ENCODE peak calls at places on chromosome 9, in nine cellular contexts. One of them, this sample, is unnamed.

GRCh38 chr9:129880654-129881546 is 45.6 kb downstream of the USP20 start:
- DNase-seq in heart left ventricle: no peak
- DNase-seq in breast epithelium: no peak
- DNase-seq in mammary epithelial cell: no peak
- DNase-seq in CD8-positive, alpha-beta T cell: no peak
- DNase-seq in fibroblast of lung: peak; percentile 28
- DNase-seq in A549: no peak
- DNase-seq in lung: no peak
- DNase-seq in tibial artery: no peak
- DNase-seq in this sample: no peak

GRCh38 chr9:16060457-16061129 is 507.8 kb downstream of the CCDC171 start:
- DNase-seq in lung: no peak
- DNase-seq in mammary epithelial cell: peak; percentile 68
- DNase-seq in heart left ventricle: no peak
- DNase-seq in breast epithelium: no peak
- DNase-seq in CD8-positive, alpha-beta T cell: no peak
- DNase-seq in tibial artery: no peak
- DNase-seq in A549: no peak
- DNase-seq in fibroblast of lung: no peak
- DNase-seq in this sample: no peak

GRCh38 chr9:114126247-114127060 is 27.4 kb upstream of the KIF12 start:
- DNase-seq in heart left ventricle: no peak
- DNase-seq in lung: no peak
- DNase-seq in fibroblast of lung: no peak
- DNase-seq in breast epithelium: no peak
- DNase-seq in CD8-positive, alpha-beta T cell: no peak
- DNase-seq in tibial artery: no peak
- DNase-seq in mammary epithelial cell: no peak
- DNase-seq in A549: no peak
- DNase-seq in this sample: no peak

GRCh38 chr9:115109486-115109885 is 8.5 kb downstream of the TNC start:
- DNase-seq in tibial artery: no peak
- DNase-seq in mammary epithelial cell: peak; percentile 73
- DNase-seq in breast epithelium: peak; percentile 55
- DNase-seq in CD8-positive, alpha-beta T cell: no peak
- DNase-seq in fibroblast of lung: peak; percentile 51
- DNase-seq in lung: no peak
- DNase-seq in A549: no peak
- DNase-seq in heart left ventricle: no peak
- DNase-seq in this sample: no peak

GRCh38 chr9:19133549-19134345 is 6.5 kb upstream of the PLIN2 start:
- DNase-seq in heart left ventricle: no peak
- DNase-seq in A549: no peak
- DNase-seq in breast epithelium: no peak
- DNase-seq in lung: no peak
- DNase-seq in fibroblast of lung: no peak
- DNase-seq in CD8-positive, alpha-beta T cell: no peak
- DNase-seq in mammary epithelial cell: no peak
- DNase-seq in tibial artery: no peak
- DNase-seq in this sample: peak; percentile 38

GRCh38 chr9:74672237-74672636 is 175.1 kb downstream of the RORB start:
- DNase-seq in CD8-positive, alpha-beta T cell: no peak
- DNase-seq in mammary epithelial cell: peak; percentile 64
- DNase-seq in breast epithelium: no peak
- DNase-seq in heart left ventricle: no peak
- DNase-seq in fibroblast of lung: no peak
- DNase-seq in lung: no peak
- DNase-seq in A549: no peak
- DNase-seq in tibial artery: no peak
- DNase-seq in this sample: no peak

GRCh38 chr9:20280330-20280729 is 342.0 kb downstream of the MLLT3 start:
- DNase-seq in breast epithelium: no peak
- DNase-seq in CD8-positive, alpha-beta T cell: no peak
- DNase-seq in tibial artery: no peak
- DNase-seq in fibroblast of lung: no peak
- DNase-seq in lung: no peak
- DNase-seq in A549: no peak
- DNase-seq in mammary epithelial cell: no peak
- DNase-seq in heart left ventricle: no peak
- DNase-seq in this sample: no peak

GRCh38 chr9:118686940-118687339 is 682.3 kb downstream of the BRINP1 start:
- DNase-seq in fibroblast of lung: no peak
- DNase-seq in heart left ventricle: no peak
- DNase-seq in A549: no peak
- DNase-seq in breast epithelium: no peak
- DNase-seq in lung: no peak
- DNase-seq in tibial artery: no peak
- DNase-seq in mammary epithelial cell: no peak
- DNase-seq in CD8-positive, alpha-beta T cell: no peak
- DNase-seq in this sample: no peak

GRCh38 chr9:126390923-126391322 is 64.3 kb downstream of the MVB12B start:
- DNase-seq in CD8-positive, alpha-beta T cell: no peak
- DNase-seq in tibial artery: no peak
- DNase-seq in lung: no peak
- DNase-seq in heart left ventricle: no peak
- DNase-seq in A549: no peak
- DNase-seq in mammary epithelial cell: no peak
- DNase-seq in breast epithelium: no peak
- DNase-seq in fibroblast of lung: no peak
- DNase-seq in this sample: no peak

GRCh38 chr9:126389958-126390357 is 63.3 kb downstream of the MVB12B start:
- DNase-seq in heart left ventricle: no peak
- DNase-seq in breast epithelium: no peak
- DNase-seq in A549: no peak
- DNase-seq in CD8-positive, alpha-beta T cell: no peak
- DNase-seq in tibial artery: no peak
- DNase-seq in fibroblast of lung: no peak
- DNase-seq in mammary epithelial cell: no peak
- DNase-seq in lung: no peak
- DNase-seq in this sample: no peak

GRCh38 chr9:126392662-126393383 is 66.2 kb downstream of the MVB12B start:
- DNase-seq in heart left ventricle: no peak
- DNase-seq in lung: no peak
- DNase-seq in CD8-positive, alpha-beta T cell: no peak
- DNase-seq in mammary epithelial cell: no peak
- DNase-seq in breast epithelium: no peak
- DNase-seq in tibial artery: peak; percentile 68
- DNase-seq in fibroblast of lung: no peak
- DNase-seq in A549: no peak
- DNase-seq in this sample: no peak

GRCh38 chr9:126393876-126394275 is 67.2 kb downstream of the MVB12B start:
- DNase-seq in tibial artery: no peak
- DNase-seq in fibroblast of lung: peak; percentile 18
- DNase-seq in mammary epithelial cell: no peak
- DNase-seq in breast epithelium: no peak
- DNase-seq in A549: no peak
- DNase-seq in heart left ventricle: no peak
- DNase-seq in CD8-positive, alpha-beta T cell: no peak
- DNase-seq in lung: no peak
- DNase-seq in this sample: no peak

DNA sequence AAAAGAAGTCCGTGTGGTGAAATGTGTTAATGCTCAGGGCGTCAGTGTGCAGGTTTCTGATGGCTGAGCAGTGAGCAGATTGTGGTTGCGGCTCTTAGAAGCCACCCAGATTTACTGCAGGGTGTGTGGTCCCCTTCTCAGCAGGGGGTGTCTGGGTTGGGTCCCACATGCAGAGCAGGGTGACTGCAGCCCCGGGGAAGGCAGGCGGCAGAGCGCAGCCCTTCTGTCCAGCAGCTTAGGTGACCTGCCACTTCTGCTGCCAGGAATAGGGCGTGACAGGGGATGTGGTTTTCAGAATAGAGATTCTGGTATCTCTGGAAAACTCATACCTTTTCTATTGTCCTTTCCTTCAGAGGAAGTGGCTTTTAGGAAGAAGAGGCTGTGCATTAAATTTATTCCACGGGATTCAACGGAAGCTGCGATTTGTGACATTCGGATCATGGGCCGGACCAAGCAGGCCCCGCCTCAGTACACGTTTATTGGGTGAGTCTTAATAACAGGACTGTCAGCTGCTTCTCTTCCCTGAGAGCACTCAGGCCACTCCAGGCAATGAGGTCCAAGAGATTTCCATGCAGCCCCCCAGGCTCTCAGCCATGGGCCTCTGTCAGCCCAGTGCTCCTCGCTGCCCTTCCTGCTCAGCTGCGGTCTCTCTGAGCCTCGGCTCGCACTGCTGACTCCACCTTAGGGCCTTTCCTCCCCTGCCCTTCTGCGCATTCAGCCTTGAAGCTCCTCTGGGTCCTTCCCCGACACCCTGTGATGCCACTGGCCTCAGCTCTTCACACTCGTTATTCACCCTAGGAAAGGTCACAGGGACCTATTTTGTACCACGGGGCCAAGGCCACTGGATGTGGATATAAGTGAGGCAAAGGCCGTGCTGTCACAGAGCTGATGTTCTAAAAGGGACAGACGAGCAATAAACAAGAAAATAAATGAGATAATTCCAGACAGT is 65.4 kb downstream of the MVB12B start:
- DNase-seq in breast epithelium: no peak
- DNase-seq in A549: no peak
- DNase-seq in heart left ventricle: no peak
- DNase-seq in fibroblast of lung: no peak
- DNase-seq in tibial artery: no peak
- DNase-seq in lung: no peak
- DNase-seq in mammary epithelial cell: no peak
- DNase-seq in CD8-positive, alpha-beta T cell: no peak
- DNase-seq in this sample: no peak
- H3K27ac ChIP-seq in breast epithelium: no peak overlapping the region
- H3K27ac ChIP-seq in A549: no peak overlapping the region
- H3K27ac ChIP-seq in heart left ventricle: peak overlapping the region; percentile 61
- H3K27ac ChIP-seq in fibroblast of lung: no peak overlapping the region
- H3K27ac ChIP-seq in tibial artery: peak overlapping the region; percentile 49
- H3K27ac ChIP-seq in lung: peak overlapping the region; percentile 75
- H3K27ac ChIP-seq in mammary epithelial cell: no peak overlapping the region
- H3K27ac ChIP-seq in CD8-positive, alpha-beta T cell: no peak overlapping the region
- H3K27ac ChIP-seq in this sample: peak overlapping the region; percentile 48

GRCh38 chr9:4665357-4665756 is 923 bp downstream of the SPATA6L start:
- DNase-seq in CD8-positive, alpha-beta T cell: no peak
- DNase-seq in heart left ventricle: no peak
- DNase-seq in mammary epithelial cell: peak; percentile 40
- DNase-seq in breast epithelium: no peak
- DNase-seq in lung: no peak
- DNase-seq in tibial artery: no peak
- DNase-seq in A549: no peak
- DNase-seq in fibroblast of lung: peak; percentile 43
- DNase-seq in this sample: no peak

GRCh38 chr9:4662108-4662988 is at the start of gene PLPP6:
- DNase-seq in lung: peak; percentile 90
- DNase-seq in breast epithelium: peak; percentile 88
- DNase-seq in mammary epithelial cell: peak; percentile 95
- DNase-seq in CD8-positive, alpha-beta T cell: peak; percentile 83
- DNase-seq in heart left ventricle: peak; percentile 89
- DNase-seq in A549: peak; percentile 89
- DNase-seq in tibial artery: peak; percentile 94
- DNase-seq in fibroblast of lung: peak; percentile 80
- DNase-seq in this sample: peak; percentile 90

GRCh38 chr9:4663956-4664355 is 1.9 kb downstream of the PLPP6 start:
- DNase-seq in CD8-positive, alpha-beta T cell: no peak
- DNase-seq in breast epithelium: no peak
- DNase-seq in fibroblast of lung: no peak
- DNase-seq in heart left ventricle: no peak
- DNase-seq in A549: no peak
- DNase-seq in lung: no peak
- DNase-seq in tibial artery: no peak
- DNase-seq in mammary epithelial cell: no peak
- DNase-seq in this sample: no peak

GRCh38 chr9:4661165-4662095 is 664 bp upstream of the PLPP6 start:
- DNase-seq in CD8-positive, alpha-beta T cell: no peak
- DNase-seq in tibial artery: no peak
- DNase-seq in lung: no peak
- DNase-seq in fibroblast of lung: no peak
- DNase-seq in A549: no peak
- DNase-seq in mammary epithelial cell: peak; percentile 20
- DNase-seq in breast epithelium: no peak
- DNase-seq in heart left ventricle: no peak
- DNase-seq in this sample: no peak

GRCh38 chr9:4662989-4663792 is 1.1 kb downstream of the PLPP6 start:
- DNase-seq in tibial artery: no peak
- DNase-seq in A549: no peak
- DNase-seq in breast epithelium: no peak
- DNase-seq in CD8-positive, alpha-beta T cell: no peak
- DNase-seq in fibroblast of lung: no peak
- DNase-seq in heart left ventricle: no peak
- DNase-seq in mammary epithelial cell: no peak
- DNase-seq in lung: no peak
- DNase-seq in this sample: no peak
- H3K4me1 ChIP-seq in tibial artery: no peaks in the 10 kb centered on the region
- H3K4me1 ChIP-seq in A549: peaks cover 40% of the 10 kb centered on the region
- H3K4me1 ChIP-seq in breast epithelium: peaks cover 11% of the 10 kb centered on the region
- H3K4me1 ChIP-seq in CD8-positive, alpha-beta T cell: peaks cover 62% of the 10 kb centered on the region
- H3K4me1 ChIP-seq in fibroblast of lung: peaks cover 13% of the 10 kb centered on the region
- H3K4me1 ChIP-seq in heart left ventricle: peaks cover 42% of the 10 kb centered on the region
- H3K4me1 ChIP-seq in mammary epithelial cell: peaks cover 49% of the 10 kb centered on the region
- H3K4me1 ChIP-seq in lung: peaks cover 7% of the 10 kb centered on the region
- H3K4me1 ChIP-seq in this sample: peaks cover 4% of the 10 kb centered on the region

DNA sequence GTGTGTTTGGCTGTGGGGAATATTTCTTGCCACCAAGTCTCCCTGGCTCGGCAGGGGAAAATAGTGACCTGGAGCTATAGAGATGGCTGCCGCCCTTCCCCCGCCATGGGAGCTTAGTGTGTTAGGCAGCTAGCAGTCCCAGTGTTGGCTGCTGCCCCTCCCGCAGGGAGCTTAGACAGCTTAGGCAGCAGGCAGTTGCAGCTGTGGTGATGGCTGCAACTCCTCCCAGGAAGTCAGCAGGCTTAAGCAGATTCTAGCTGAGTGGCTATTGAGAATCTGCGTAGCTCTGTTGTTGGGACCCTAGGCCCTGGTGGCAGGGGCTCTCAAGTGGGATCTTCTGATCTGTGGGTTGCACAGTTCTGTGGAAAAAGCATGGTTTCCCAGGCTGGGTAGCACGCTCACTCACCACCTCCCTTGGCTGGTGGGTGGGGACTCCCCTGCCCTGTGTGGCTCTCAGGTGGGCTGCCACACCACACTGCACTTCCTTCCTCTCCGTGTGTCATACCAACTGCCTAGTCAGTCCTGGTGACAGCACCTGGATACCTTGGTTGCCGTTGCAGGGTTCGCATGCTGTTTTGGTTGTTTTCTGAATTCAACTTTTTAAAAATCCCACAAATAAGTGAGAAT is 9.3 kb downstream of the OR1N2 start:
- DNase-seq in A549: no peak
- DNase-seq in fibroblast of lung: no peak
- DNase-seq in mammary epithelial cell: no peak
- DNase-seq in breast epithelium: no peak
- DNase-seq in tibial artery: no peak
- DNase-seq in heart left ventricle: no peak
- DNase-seq in CD8-positive, alpha-beta T cell: peak; percentile 49
- DNase-seq in lung: no peak
- DNase-seq in this sample: no peak
- H3K9me3 ChIP-seq in A549: peaks cover 12% of the 10 kb centered on the region
- H3K9me3 ChIP-seq in fibroblast of lung: no peaks in the 10 kb centered on the region
- H3K9me3 ChIP-seq in mammary epithelial cell: peaks cover 3% of the 10 kb centered on the region
- H3K9me3 ChIP-seq in breast epithelium: no peaks in the 10 kb centered on the region
- H3K9me3 ChIP-seq in tibial artery: peaks cover 8% of the 10 kb centered on the region
- H3K9me3 ChIP-seq in heart left ventricle: no peaks in the 10 kb centered on the region
- H3K9me3 ChIP-seq in CD8-positive, alpha-beta T cell: no peaks in the 10 kb centered on the region
- H3K9me3 ChIP-seq in lung: peaks cover 7% of the 10 kb centered on the region
- H3K9me3 ChIP-seq in this sample: no peaks in the 10 kb centered on the region

GRCh38 chr9:6270896-6271295 is 55.3 kb downstream of the IL33 start:
- DNase-seq in fibroblast of lung: peak; percentile 5
- DNase-seq in breast epithelium: no peak
- DNase-seq in CD8-positive, alpha-beta T cell: no peak
- DNase-seq in A549: no peak
- DNase-seq in lung: no peak
- DNase-seq in tibial artery: no peak
- DNase-seq in mammary epithelial cell: peak; percentile 6
- DNase-seq in heart left ventricle: no peak
- DNase-seq in this sample: no peak

GRCh38 chr9:6271508-6272228 is 56.1 kb downstream of the IL33 start:
- DNase-seq in breast epithelium: no peak
- DNase-seq in tibial artery: no peak
- DNase-seq in mammary epithelial cell: no peak
- DNase-seq in heart left ventricle: no peak
- DNase-seq in CD8-positive, alpha-beta T cell: no peak
- DNase-seq in fibroblast of lung: peak; percentile 0
- DNase-seq in lung: no peak
- DNase-seq in A549: no peak
- DNase-seq in this sample: no peak

GRCh38 chr9:6272229-6272597 is 56.0 kb upstream of the TPD52L3 start:
- DNase-seq in mammary epithelial cell: peak; percentile 87
- DNase-seq in tibial artery: no peak
- DNase-seq in A549: no peak
- DNase-seq in fibroblast of lung: peak; percentile 96
- DNase-seq in lung: peak; percentile 34
- DNase-seq in CD8-positive, alpha-beta T cell: no peak
- DNase-seq in heart left ventricle: no peak
- DNase-seq in breast epithelium: no peak
- DNase-seq in this sample: no peak

GRCh38 chr9:6268830-6269397 is 53.3 kb downstream of the IL33 start:
- DNase-seq in tibial artery: no peak
- DNase-seq in heart left ventricle: no peak
- DNase-seq in CD8-positive, alpha-beta T cell: no peak
- DNase-seq in mammary epithelial cell: no peak
- DNase-seq in lung: no peak
- DNase-seq in breast epithelium: no peak
- DNase-seq in A549: no peak
- DNase-seq in fibroblast of lung: no peak
- DNase-seq in this sample: no peak
- H3K27ac ChIP-seq in tibial artery: no peak overlapping the region
- H3K27ac ChIP-seq in heart left ventricle: no peak overlapping the region
- H3K27ac ChIP-seq in CD8-positive, alpha-beta T cell: no peak overlapping the region
- H3K27ac ChIP-seq in mammary epithelial cell: no peak overlapping the region
- H3K27ac ChIP-seq in lung: no peak overlapping the region
- H3K27ac ChIP-seq in breast epithelium: no peak overlapping the region
- H3K27ac ChIP-seq in A549: no peak overlapping the region
- H3K27ac ChIP-seq in fibroblast of lung: no peak overlapping the region
- H3K27ac ChIP-seq in this sample: no peak overlapping the region